ENCODE peak calls at places on chromosomes 12 and 14, in five cellular contexts. W is naive B cell; U is HCEC 1CT; D is activated CD8-positive, alpha-beta memory T cell treated with anti-CD3 and anti-CD28 coated beads for 48 hours; B is neuronal stem cell. L is an unnamed sample.
A peak's percentile ranks its signal among the peaks of the same experiment; 100 is the strongest.

GRCh38 chr14:35878272-35879140 is 52.4 kb downstream of the BRMS1L start:
- DNase-seq in W (no peak), U (peak; percentile 87), D (no peak), B (no peak), L (no peak)

GRCh38 chr14:33175951-33176350 is 237.3 kb downstream of the NPAS3 start:
- DNase-seq in W (no peak), U (no peak), D (no peak), B (no peak), L (no peak)

GRCh38 chr12:96035283-96036236 is at the start of gene LTA4H:
- DNase-seq in W (peak; percentile 96), U (peak; percentile 98), D (peak; percentile 96), B (peak; percentile 98), L (no peak)

GRCh38 chr14:102966681-102967505 is 44.4 kb downstream of the AMN start:
- DNase-seq in W (no peak), U (no peak), D (no peak), B (no peak), L (no peak)

GRCh38 chr12:68263366-68263765 is 10.0 kb upstream of the IL22 start:
- DNase-seq in W (no peak), U (peak; percentile 36), D (no peak), B (no peak), L (no peak)

GRCh38 chr14:28102814-28103213 is 663.8 kb upstream of the FOXG1 start:
- DNase-seq in W (no peak), U (peak; percentile 65), D (no peak), B (no peak), L (no peak)

GRCh38 chr14:99590746-99591555 is 13.1 kb downstream of the CCDC85C start:
- DNase-seq in W (no peak), U (peak; percentile 41), D (no peak), B (no peak), L (no peak)

GRCh38 chr12:60930146-60930545 is 1330.1 kb upstream of the USP15 start:
- DNase-seq in W (no peak), U (no peak), D (no peak), B (no peak), L (no peak)

GRCh38 chr14:80152763-80153162 is 58.5 kb downstream of the DIO2 start:
- DNase-seq in W (no peak), U (no peak), D (no peak), B (no peak), L (no peak)

GRCh38 chr14:32201816-32202467 is at the start of gene RNU6-7:
- DNase-seq in W (peak; percentile 55), U (no peak), D (no peak), B (peak; percentile 66), L (no peak)